ENCODE peak calls at places on chromosomes 13 and 19, in six cellular contexts. M, F, Z, W, N and J are unnamed samples. For H3K9me3, the result is how much of the 10 kb centered on the place peaks cover.

GRCh38 chr19:46685189-46685588 is 24.2 kb upstream of the DACT3 start:
- DNase-seq in M (no peak), F (no peak), Z (no peak), W (no peak), N (no peak), J (no peak)

GRCh38 chr13:109645831-109646230 is 140.6 kb downstream of the IRS2 start:
- DNase-seq in M (no peak), F (no peak), Z (no peak), W (no peak), N (no peak), J (no peak)

GRCh38 chr13:45878966-45879365 is 27.4 kb upstream of the SIAH3 start:
- DNase-seq in M (no peak), F (no peak), Z (no peak), W (no peak), N (no peak), J (no peak)

GRCh38 chr19:34675250-34675649 is 1.7 kb downstream of the SCGB2B2 start:
- DNase-seq in M (no peak), F (no peak), Z (no peak), W (no peak), N (no peak), J (no peak)

GRCh38 chr19:12611361-12611699 is 610 bp downstream of the ZNF791 start:
- DNase-seq in M (no peak), F (peak), Z (peak), W (no peak), N (peak), J (no peak)

GRCh38 chr13:79423801-79424642 is 18.0 kb upstream of the RBM26 start:
- DNase-seq in M (no peak), F (peak), Z (no peak), W (no peak), N (no peak), J (no peak)

GRCh38 chr13:113637262-113638160 is 20.5 kb downstream of the ATP4B start:
- DNase-seq in M (no peak), F (no peak), Z (peak), W (no peak), N (peak), J (no peak)

GRCh38 chr19:485583-486236 is 10.6 kb upstream of the MADCAM1 start:
- DNase-seq in M (no peak), F (peak), Z (peak), W (no peak), N (no peak), J (no peak)

GRCh38 chr19:48695743-48696352 is at the start of gene FUT2:
- DNase-seq in M (no peak), F (no peak), Z (no peak), W (no peak), N (peak), J (no peak)

GRCh38 chr13:112143046-112143752 is 76.2 kb downstream of the SOX1 start:
- DNase-seq in M (no peak), F (no peak), Z (no peak), W (no peak), N (no peak), J (no peak)

GRCh38 chr19:51124216-51124615 is 490 bp upstream of the SIGLEC9 start:
- DNase-seq in M (no peak), F (no peak), Z (no peak), W (no peak), N (no peak), J (no peak)

GRCh38 chr19:52991021-52991420 is 22.7 kb upstream of the ERVV-1 start:
- DNase-seq in M (no peak), F (peak), Z (no peak), W (no peak), N (no peak), J (no peak)

GRCh38 chr19:18814063-18814462 is 17.7 kb upstream of the UPF1 start:
- DNase-seq in M (no peak), F (peak), Z (no peak), W (no peak), N (no peak), J (no peak)

GRCh38 chr13:99042851-99043250 is 65.0 kb upstream of the DOCK9 start:
- DNase-seq in M (no peak), F (no peak), Z (no peak), W (no peak), N (no peak), J (no peak)

GRCh38 chr13:41465965-41466364 is 8.6 kb downstream of the RGCC start:
- DNase-seq in M (no peak), F (no peak), Z (no peak), W (peak), N (no peak), J (no peak)

GRCh38 chr13:27266937-27267336 is 3.7 kb upstream of the RASL11A start:
- DNase-seq in M (no peak), F (peak), Z (no peak), W (no peak), N (no peak), J (no peak)

GRCh38 chr19:14347999-14348889 is 33.0 kb upstream of the ADGRE5 start:
- DNase-seq in M (peak), F (peak), Z (peak), W (peak), N (peak), J (peak)

GRCh38 chr19:55545913-55546495 is 661 bp upstream of the SBK3 start:
- DNase-seq in M (no peak), F (no peak), Z (peak), W (no peak), N (no peak), J (no peak)

GRCh38 chr13:29131881-29132668 is 311.9 kb downstream of the MTUS2 start:
- DNase-seq in M (no peak), F (no peak), Z (no peak), W (no peak), N (no peak), J (no peak)

GRCh38 chr19:4449826-4450075 is 7.8 kb downstream of the UBXN6 start:
- DNase-seq in M (no peak), F (no peak), Z (no peak), W (no peak), N (no peak), J (no peak)

GRCh38 chr13:31122143-31122542 is 39.6 kb downstream of the HSPH1 start:
- DNase-seq in M (no peak), F (no peak), Z (no peak), W (no peak), N (no peak), J (no peak)

GRCh38 chr19:17338440-17339078 is 1.2 kb downstream of the GTPBP3 start:
- DNase-seq in M (no peak), F (no peak), Z (no peak), W (no peak), N (peak), J (no peak)
- H3K9me3 ChIP-seq in M (under half), F (under half), Z (under half), W (under half), N (under half), J (under half)

GRCh38 chr13:40194204-40194806 is 472.1 kb downstream of the FOXO1 start:
- DNase-seq in M (no peak), F (peak), Z (no peak), W (no peak), N (no peak), J (no peak)
- H3K9me3 ChIP-seq in M (under half), F (under half), Z (under half), W (under half), N (under half), J (under half)

GRCh38 chr13:73973156-73973555 is 161.0 kb downstream of the KLF12 start:
- DNase-seq in M (no peak), F (no peak), Z (no peak), W (no peak), N (no peak), J (no peak)
- H3K9me3 ChIP-seq in M (under half), F (under half), Z (under half), W (under half), N (under half), J (under half)

GRCh38 chr13:57829496-57829895 is 198.0 kb downstream of the PCDH17 start:
- DNase-seq in M (no peak), F (no peak), Z (no peak), W (no peak), N (no peak), J (no peak)
- H3K9me3 ChIP-seq in M (under half), F (under half), Z (under half), W (under half), N (under half), J (under half)